ENCODE peak calls at places on chromosome 17, in ten cellular contexts. One of them, this sample, is unnamed.

GRCh38 chr17:38751803-38752118 is 780 bp upstream of the PSMB3 start:
- DNase-seq in SK-N-SH: peak
- DNase-seq in A549: peak
- DNase-seq in dorsolateral prefrontal cortex: peak
- DNase-seq in epithelial cell of esophagus: peak
- DNase-seq in body of pancreas: peak
- DNase-seq in IMR-90: peak
- DNase-seq in GM23338: peak
- DNase-seq in lower leg skin: peak
- DNase-seq in Peyer's patch: peak
- DNase-seq in this sample: peak

GRCh38 chr17:80919331-80920284 is 72.0 kb upstream of the CHMP6 start:
- DNase-seq in SK-N-SH: no peak
- DNase-seq in IMR-90: no peak
- DNase-seq in Peyer's patch: peak
- DNase-seq in dorsolateral prefrontal cortex: no peak
- DNase-seq in body of pancreas: no peak
- DNase-seq in GM23338: no peak
- DNase-seq in lower leg skin: no peak
- DNase-seq in A549: no peak
- DNase-seq in epithelial cell of esophagus: no peak
- DNase-seq in this sample: peak

GRCh38 chr17:5595831-5596230 is 11.5 kb upstream of the NLRP1 start:
- DNase-seq in lower leg skin: no peak
- DNase-seq in GM23338: no peak
- DNase-seq in dorsolateral prefrontal cortex: no peak
- DNase-seq in body of pancreas: no peak
- DNase-seq in A549: no peak
- DNase-seq in SK-N-SH: no peak
- DNase-seq in epithelial cell of esophagus: no peak
- DNase-seq in IMR-90: no peak
- DNase-seq in Peyer's patch: no peak
- DNase-seq in this sample: no peak

GRCh38 chr17:13746379-13746778 is 144.7 kb upstream of the HS3ST3A1 start:
- DNase-seq in lower leg skin: no peak
- DNase-seq in IMR-90: no peak
- DNase-seq in A549: no peak
- DNase-seq in body of pancreas: no peak
- DNase-seq in dorsolateral prefrontal cortex: no peak
- DNase-seq in epithelial cell of esophagus: no peak
- DNase-seq in SK-N-SH: peak
- DNase-seq in GM23338: no peak
- DNase-seq in Peyer's patch: no peak
- DNase-seq in this sample: no peak

GRCh38 chr17:38460082-38460715 is 31.9 kb downstream of the ARHGAP23 start:
- DNase-seq in A549: no peak
- DNase-seq in lower leg skin: no peak
- DNase-seq in GM23338: no peak
- DNase-seq in Peyer's patch: no peak
- DNase-seq in epithelial cell of esophagus: no peak
- DNase-seq in SK-N-SH: no peak
- DNase-seq in dorsolateral prefrontal cortex: no peak
- DNase-seq in IMR-90: no peak
- DNase-seq in body of pancreas: no peak
- DNase-seq in this sample: no peak

GRCh38 chr17:70110443-70110880 is 35.4 kb downstream of the KCNJ16 start:
- DNase-seq in body of pancreas: no peak
- DNase-seq in lower leg skin: no peak
- DNase-seq in Peyer's patch: peak
- DNase-seq in dorsolateral prefrontal cortex: no peak
- DNase-seq in epithelial cell of esophagus: peak
- DNase-seq in SK-N-SH: no peak
- DNase-seq in A549: no peak
- DNase-seq in IMR-90: peak
- DNase-seq in GM23338: no peak
- DNase-seq in this sample: peak

GRCh38 chr17:45277992-45278391 is 16.1 kb upstream of the SPATA32 start:
- DNase-seq in A549: no peak
- DNase-seq in epithelial cell of esophagus: no peak
- DNase-seq in IMR-90: peak
- DNase-seq in dorsolateral prefrontal cortex: no peak
- DNase-seq in GM23338: no peak
- DNase-seq in Peyer's patch: no peak
- DNase-seq in lower leg skin: no peak
- DNase-seq in SK-N-SH: no peak
- DNase-seq in body of pancreas: peak
- DNase-seq in this sample: peak

GRCh38 chr17:6069611-6070279 is 434 bp upstream of the WSCD1 start:
- DNase-seq in dorsolateral prefrontal cortex: peak
- DNase-seq in IMR-90: no peak
- DNase-seq in A549: peak
- DNase-seq in SK-N-SH: no peak
- DNase-seq in Peyer's patch: no peak
- DNase-seq in epithelial cell of esophagus: no peak
- DNase-seq in lower leg skin: no peak
- DNase-seq in GM23338: peak
- DNase-seq in body of pancreas: no peak
- DNase-seq in this sample: no peak

GRCh38 chr17:73976676-73977521 is 226.6 kb upstream of the RPL38 start:
- DNase-seq in lower leg skin: no peak
- DNase-seq in IMR-90: no peak
- DNase-seq in A549: no peak
- DNase-seq in epithelial cell of esophagus: no peak
- DNase-seq in SK-N-SH: peak
- DNase-seq in GM23338: no peak
- DNase-seq in dorsolateral prefrontal cortex: no peak
- DNase-seq in body of pancreas: no peak
- DNase-seq in Peyer's patch: no peak
- DNase-seq in this sample: peak

GRCh38 chr17:31541559-31541958 is 150.1 kb downstream of the RAB11FIP4 start:
- DNase-seq in IMR-90: no peak
- DNase-seq in epithelial cell of esophagus: no peak
- DNase-seq in dorsolateral prefrontal cortex: no peak
- DNase-seq in body of pancreas: peak
- DNase-seq in GM23338: peak
- DNase-seq in Peyer's patch: no peak
- DNase-seq in SK-N-SH: no peak
- DNase-seq in A549: no peak
- DNase-seq in lower leg skin: no peak
- DNase-seq in this sample: no peak

GRCh38 chr17:6786618-6787017 is 10.6 kb downstream of the FBXO39 start:
- DNase-seq in dorsolateral prefrontal cortex: no peak
- DNase-seq in SK-N-SH: no peak
- DNase-seq in Peyer's patch: no peak
- DNase-seq in body of pancreas: no peak
- DNase-seq in A549: no peak
- DNase-seq in IMR-90: peak
- DNase-seq in GM23338: no peak
- DNase-seq in epithelial cell of esophagus: peak
- DNase-seq in lower leg skin: no peak
- DNase-seq in this sample: peak

DNA sequence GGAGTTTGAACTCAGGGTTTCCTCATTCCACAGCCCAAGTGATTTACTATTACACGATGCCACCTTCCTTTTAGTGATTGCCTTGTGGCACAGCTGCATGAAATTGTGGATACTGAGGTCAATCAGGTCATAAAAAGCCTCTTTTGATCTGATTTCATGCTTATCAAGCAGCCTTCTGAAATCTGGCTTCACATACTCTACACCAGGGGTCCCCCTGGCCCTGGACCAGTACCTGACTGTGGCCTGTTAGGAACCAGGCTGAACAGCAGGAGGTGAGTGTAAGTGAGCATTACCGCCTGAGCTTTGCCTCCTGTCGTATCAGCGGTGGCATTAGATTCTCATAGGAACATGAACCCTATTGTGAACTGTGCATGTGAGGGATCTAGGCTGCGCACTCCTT is 13.8 kb downstream of the SLFN5 start:
- DNase-seq in IMR-90: no peak
- DNase-seq in body of pancreas: no peak
- DNase-seq in Peyer's patch: no peak
- DNase-seq in lower leg skin: no peak
- DNase-seq in epithelial cell of esophagus: no peak
- DNase-seq in SK-N-SH: no peak
- DNase-seq in GM23338: peak
- DNase-seq in dorsolateral prefrontal cortex: no peak
- DNase-seq in A549: no peak
- DNase-seq in this sample: no peak
- TF ChIP-seq CTCF in IMR-90: no peak
- TF ChIP-seq CTCF in body of pancreas: no peak
- TF ChIP-seq CTCF in Peyer's patch: no peak
- TF ChIP-seq CTCF in lower leg skin: no peak
- TF ChIP-seq CTCF in epithelial cell of esophagus: no peak
- TF ChIP-seq CTCF in SK-N-SH: no peak
- TF ChIP-seq CTCF in GM23338: peak
- TF ChIP-seq CTCF in dorsolateral prefrontal cortex: no peak
- TF ChIP-seq CTCF in A549: peak
- TF ChIP-seq CTCF in this sample: no peak

GRCh38 chr17:42180922-42181850 is at the start of gene KCNH4:
- DNase-seq in dorsolateral prefrontal cortex: peak
- DNase-seq in epithelial cell of esophagus: peak
- DNase-seq in Peyer's patch: peak
- DNase-seq in IMR-90: peak
- DNase-seq in A549: peak
- DNase-seq in GM23338: peak
- DNase-seq in body of pancreas: peak
- DNase-seq in SK-N-SH: peak
- DNase-seq in lower leg skin: peak
- DNase-seq in this sample: peak

GRCh38 chr17:42180411-42180921 is 476 bp downstream of the KCNH4 start:
- DNase-seq in IMR-90: no peak
- DNase-seq in A549: no peak
- DNase-seq in Peyer's patch: no peak
- DNase-seq in SK-N-SH: peak
- DNase-seq in dorsolateral prefrontal cortex: no peak
- DNase-seq in epithelial cell of esophagus: no peak
- DNase-seq in GM23338: peak
- DNase-seq in body of pancreas: no peak
- DNase-seq in lower leg skin: no peak
- DNase-seq in this sample: no peak

GRCh38 chr17:42179911-42180410 is 981 bp downstream of the KCNH4 start:
- DNase-seq in body of pancreas: peak
- DNase-seq in IMR-90: peak
- DNase-seq in Peyer's patch: no peak
- DNase-seq in dorsolateral prefrontal cortex: no peak
- DNase-seq in epithelial cell of esophagus: peak
- DNase-seq in lower leg skin: no peak
- DNase-seq in GM23338: peak
- DNase-seq in A549: no peak
- DNase-seq in SK-N-SH: peak
- DNase-seq in this sample: peak

GRCh38 chr17:42182927-42183734 is 2.1 kb downstream of the HCRT start:
- DNase-seq in GM23338: no peak
- DNase-seq in epithelial cell of esophagus: peak
- DNase-seq in SK-N-SH: no peak
- DNase-seq in dorsolateral prefrontal cortex: no peak
- DNase-seq in body of pancreas: no peak
- DNase-seq in A549: peak
- DNase-seq in Peyer's patch: no peak
- DNase-seq in lower leg skin: no peak
- DNase-seq in IMR-90: peak
- DNase-seq in this sample: peak

DNA sequence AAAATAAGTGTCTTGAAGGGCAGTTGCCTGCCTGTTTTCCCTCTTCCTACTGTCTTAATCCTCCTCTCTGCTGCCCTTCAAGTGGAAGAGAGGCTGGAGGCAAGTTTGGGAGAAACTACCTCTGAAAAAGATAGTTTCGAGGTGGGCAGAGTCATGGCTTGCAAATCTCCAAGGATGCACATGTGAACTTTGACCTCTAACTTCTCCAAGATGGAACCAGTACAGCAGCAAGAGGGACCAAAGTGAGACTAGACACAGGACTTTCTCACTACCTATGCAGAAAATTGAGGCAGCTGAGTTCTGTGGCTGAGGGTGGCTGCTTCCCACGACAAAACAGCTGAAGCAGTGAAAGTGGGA is 887 bp upstream of the KCNH4 start:
- DNase-seq in body of pancreas: no peak
- DNase-seq in epithelial cell of esophagus: no peak
- DNase-seq in lower leg skin: no peak
- DNase-seq in SK-N-SH: no peak
- DNase-seq in GM23338: no peak
- DNase-seq in Peyer's patch: no peak
- DNase-seq in A549: no peak
- DNase-seq in IMR-90: no peak
- DNase-seq in dorsolateral prefrontal cortex: no peak
- DNase-seq in this sample: no peak
- H3K4me3 ChIP-seq in body of pancreas: no peak
- H3K4me3 ChIP-seq in epithelial cell of esophagus: no peak
- H3K4me3 ChIP-seq in lower leg skin: no peak
- H3K4me3 ChIP-seq in SK-N-SH: no peak
- H3K4me3 ChIP-seq in GM23338: peak
- H3K4me3 ChIP-seq in Peyer's patch: no peak
- H3K4me3 ChIP-seq in A549: no peak
- H3K4me3 ChIP-seq in IMR-90: no peak
- H3K4me3 ChIP-seq in dorsolateral prefrontal cortex: no peak
- H3K4me3 ChIP-seq in this sample: no peak

GRCh38 chr17:50534222-50534978 is 1.9 kb downstream of the EPN3 start:
- DNase-seq in GM23338: peak
- DNase-seq in IMR-90: no peak
- DNase-seq in Peyer's patch: peak
- DNase-seq in dorsolateral prefrontal cortex: no peak
- DNase-seq in epithelial cell of esophagus: peak
- DNase-seq in lower leg skin: no peak
- DNase-seq in body of pancreas: peak
- DNase-seq in A549: peak
- DNase-seq in SK-N-SH: peak
- DNase-seq in this sample: peak
- TF ChIP-seq CTCF in GM23338: peak
- TF ChIP-seq CTCF in IMR-90: peak
- TF ChIP-seq CTCF in Peyer's patch: peak
- TF ChIP-seq CTCF in dorsolateral prefrontal cortex: no peak
- TF ChIP-seq CTCF in epithelial cell of esophagus: peak
- TF ChIP-seq CTCF in lower leg skin: no peak
- TF ChIP-seq CTCF in body of pancreas: peak
- TF ChIP-seq CTCF in A549: peak
- TF ChIP-seq CTCF in SK-N-SH: no peak
- TF ChIP-seq CTCF in this sample: peak

DNA sequence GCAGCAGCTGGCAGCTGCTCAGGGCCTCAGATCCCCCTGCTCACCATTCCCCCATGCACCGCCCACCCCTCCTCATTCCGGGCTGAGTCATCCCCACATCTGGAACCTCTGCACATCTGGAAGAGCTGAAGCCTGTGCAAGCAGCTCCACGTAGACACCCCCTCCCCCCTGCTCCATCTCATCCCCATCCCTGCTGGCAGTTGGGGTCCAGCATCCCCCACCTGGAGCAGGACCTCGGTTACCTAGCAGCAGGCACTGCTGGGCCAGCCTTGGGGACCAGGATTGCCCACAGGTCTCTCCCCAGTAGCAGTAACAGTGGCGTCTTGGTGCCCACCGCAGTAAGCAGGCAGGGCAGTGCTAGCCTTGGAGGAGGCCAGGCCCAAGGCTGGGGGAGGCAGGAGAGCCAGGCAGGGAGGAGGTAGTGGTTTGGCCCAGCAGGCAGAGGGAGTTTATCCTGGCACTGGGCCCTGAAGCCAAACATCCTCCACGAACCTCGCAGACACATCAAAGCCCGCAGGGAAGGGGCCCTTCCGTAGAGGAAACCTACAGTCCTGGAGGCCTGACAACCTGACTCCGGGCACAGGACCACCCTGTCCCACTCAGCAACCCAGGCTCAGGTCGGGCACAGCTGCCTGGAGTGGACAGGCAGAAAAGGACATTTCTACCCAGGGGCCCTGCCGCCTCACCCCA is 7.7 kb upstream of the TMEM92 start:
- DNase-seq in epithelial cell of esophagus: peak
- DNase-seq in lower leg skin: no peak
- DNase-seq in IMR-90: peak
- DNase-seq in SK-N-SH: peak
- DNase-seq in A549: no peak
- DNase-seq in body of pancreas: peak
- DNase-seq in Peyer's patch: peak
- DNase-seq in GM23338: no peak
- DNase-seq in dorsolateral prefrontal cortex: no peak
- DNase-seq in this sample: peak
- H3K4me3 ChIP-seq in epithelial cell of esophagus: no peak
- H3K4me3 ChIP-seq in lower leg skin: no peak
- H3K4me3 ChIP-seq in IMR-90: peak
- H3K4me3 ChIP-seq in SK-N-SH: peak
- H3K4me3 ChIP-seq in A549: no peak
- H3K4me3 ChIP-seq in body of pancreas: no peak
- H3K4me3 ChIP-seq in Peyer's patch: no peak
- H3K4me3 ChIP-seq in GM23338: no peak
- H3K4me3 ChIP-seq in dorsolateral prefrontal cortex: no peak
- H3K4me3 ChIP-seq in this sample: no peak